ENCODE peak calls at places on chromosomes 5 and 9, in nine cellular contexts. Z is naive thymus-derived CD4-positive, alpha-beta T cell; M is right cardiac atrium; G is aorta; L is CD4-positive, CD25-positive, alpha-beta regulatory T cell; J is adrenal gland; D is right atrium auricular region; F is esophagus squamous epithelium; R is left lung. O is an unnamed sample. For H3K4me1, H3K27me3 and H3K9me3, the result is how much of the 10 kb centered on the place peaks cover.

GRCh38 chr5:120092649-120093048 is 371.5 kb upstream of the PRR16 start:
- DNase-seq in Z (no peak), G (no peak), F (no peak), D (no peak), L (no peak), M (no peak), J (no peak), R (no peak), O (no peak)

GRCh38 chr5:81717221-81717620 is 33.7 kb downstream of the SSBP2 start:
- DNase-seq in L (no peak), Z (no peak), J (no peak), M (no peak), D (no peak), R (no peak), F (no peak), G (no peak), O (no peak)

GRCh38 chr5:179008667-179009066 is 13.5 kb upstream of the GRM6 start:
- DNase-seq in M (no peak), F (no peak), G (no peak), J (no peak), L (no peak), R (no peak), Z (no peak), D (no peak), O (no peak)

GRCh38 chr5:40823459-40823858 is 11.6 kb downstream of the RPL37 start:
- DNase-seq in D (no peak), G (no peak), L (no peak), M (no peak), R (no peak), F (no peak), J (no peak), Z (no peak), O (no peak)

GRCh38 chr9:87547665-87548064 is 50.0 kb downstream of the DAPK1 start:
- DNase-seq in D (no peak), M (no peak), J (no peak), G (no peak), F (no peak), L (no peak), Z (no peak), R (no peak), O (no peak)

GRCh38 chr9:133167096-133167695 is 3.5 kb upstream of the GBGT1 start:
- DNase-seq in F (no peak), J (no peak), L (no peak), M (no peak), R (no peak), G (peak), Z (no peak), D (no peak), O (no peak)

GRCh38 chr5:84494453-84494852 is 109.8 kb upstream of the EDIL3 start:
- DNase-seq in D (no peak), F (no peak), Z (no peak), M (no peak), L (no peak), J (no peak), R (no peak), G (no peak), O (no peak)

GRCh38 chr9:121972501-121972981 is 120.6 kb downstream of the TTLL11 start:
- DNase-seq in D (no peak), F (no peak), M (no peak), L (no peak), R (peak), J (peak), Z (no peak), G (peak), O (no peak)

GRCh38 chr5:55821731-55822512 is 29.2 kb upstream of the IL31RA start:
- DNase-seq in G (peak), Z (peak), F (no peak), J (peak), M (peak), D (no peak), R (peak), L (no peak), O (peak)

GRCh38 chr5:116577064-116577788 is 2.6 kb upstream of the SEMA6A start:
- DNase-seq in R (no peak), J (no peak), G (no peak), F (no peak), D (no peak), Z (no peak), L (no peak), M (no peak), O (no peak)

GRCh38 chr9:130143279-130143893 is 28.8 kb upstream of the NCS1 start:
- DNase-seq in G (no peak), M (no peak), F (no peak), Z (no peak), D (no peak), R (no peak), J (no peak), L (no peak), O (no peak)

GRCh38 chr5:160922311-160922710 is 70.3 kb upstream of the ATP10B start:
- DNase-seq in J (no peak), Z (no peak), M (no peak), R (no peak), D (no peak), L (no peak), F (no peak), G (no peak), O (no peak)

GRCh38 chr5:119873611-119874010 is 244.3 kb downstream of the FAM170A start:
- DNase-seq in Z (no peak), L (no peak), G (no peak), D (no peak), R (no peak), M (no peak), F (no peak), J (no peak), O (no peak)

GRCh38 chr9:105302728-105303127 is 58.3 kb downstream of the SLC44A1 start:
- DNase-seq in F (no peak), D (no peak), G (no peak), Z (no peak), L (no peak), M (no peak), J (no peak), R (no peak), O (no peak)

GRCh38 chr9:88757406-88758010 is 222.5 kb downstream of the NXNL2 start:
- DNase-seq in J (no peak), L (no peak), Z (no peak), D (no peak), R (no peak), G (no peak), M (no peak), F (no peak), O (no peak)

GRCh38 chr9:88980732-88981336 is 10.4 kb upstream of the S1PR3 start:
- DNase-seq in Z (no peak), L (no peak), J (no peak), M (no peak), R (no peak), F (no peak), G (no peak), D (no peak), O (no peak)

GRCh38 chr5:149611327-149611726 is 30.0 kb downstream of the ARHGEF37 start:
- DNase-seq in Z (no peak), G (no peak), J (no peak), M (no peak), D (no peak), F (no peak), L (no peak), R (no peak), O (peak)

GRCh38 chr5:134503937-134504437 is 21.5 kb upstream of the JADE2 start:
- DNase-seq in L (no peak), J (no peak), D (no peak), R (no peak), F (no peak), Z (no peak), G (peak), M (no peak), O (no peak)

GRCh38 chr5:94850960-94851359 is 232.5 kb downstream of the SLF1 start:
- DNase-seq in R (no peak), M (no peak), G (no peak), L (no peak), J (no peak), F (no peak), D (no peak), Z (no peak), O (no peak)

GRCh38 chr5:19928556-19929421 is 59.2 kb downstream of the CDH18 start:
- DNase-seq in L (no peak), R (no peak), Z (no peak), G (no peak), D (no peak), F (no peak), M (no peak), J (peak), O (no peak)

GRCh38 chr5:139787568-139788293 is 7.9 kb upstream of the PSD2 start:
- DNase-seq in F (no peak), M (peak), L (peak), R (peak), Z (peak), J (peak), G (peak), D (peak), O (peak)

GRCh38 chr9:20634895-20635294 is 12.6 kb upstream of the MLLT3 start:
- DNase-seq in D (no peak), L (no peak), R (no peak), G (no peak), M (no peak), Z (no peak), J (no peak), F (no peak), O (no peak)

GRCh38 chr5:110342683-110343082 is 383.8 kb downstream of the TMEM232 start:
- DNase-seq in R (no peak), L (no peak), G (no peak), J (peak), D (no peak), Z (no peak), F (no peak), M (no peak), O (no peak)

GRCh38 chr9:4299006-4299795 is 667 bp downstream of the GLIS3 start:
- DNase-seq in D (no peak), J (peak), R (peak), Z (peak), M (peak), G (peak), L (peak), F (no peak), O (peak)

GRCh38 chr9:111957856-111958631 is 61.4 kb downstream of the UGCG start:
- DNase-seq in J (peak), Z (peak), L (peak), F (no peak), M (no peak), R (no peak), D (peak), G (no peak), O (no peak)

GRCh38 chr5:155275214-155275613 is 261.7 kb downstream of the KIF4B start:
- DNase-seq in J (no peak), F (no peak), R (no peak), D (no peak), M (no peak), L (no peak), G (no peak), Z (no peak), O (no peak)

GRCh38 chr5:76542887-76543690 is 80.1 kb downstream of the F2RL2 start:
- DNase-seq in G (no peak), R (no peak), J (peak), M (no peak), F (no peak), Z (peak), L (peak), D (no peak), O (peak)

GRCh38 chr5:27962201-27962600 is 923.8 kb upstream of the CDH9 start:
- DNase-seq in R (no peak), F (no peak), D (no peak), M (no peak), L (no peak), Z (no peak), G (no peak), J (no peak), O (peak)

GRCh38 chr5:139565411-139566305 is 4.5 kb downstream of the UBE2D2 start:
- DNase-seq in L (peak), Z (peak), F (no peak), D (no peak), R (no peak), J (peak), M (no peak), G (no peak), O (peak)

GRCh38 chr5:52269853-52270252 is 517.9 kb upstream of the ITGA1 start:
- DNase-seq in L (no peak), J (no peak), G (no peak), R (no peak), M (no peak), Z (no peak), F (no peak), D (no peak), O (no peak)

GRCh38 chr5:131496400-131496713 is 138.7 kb downstream of the RAPGEF6 start:
- DNase-seq in F (no peak), G (no peak), D (no peak), R (no peak), M (no peak), Z (no peak), J (no peak), L (no peak), O (no peak)

GRCh38 chr5:113276001-113276400 is 158.8 kb downstream of the TSSK1B start:
- DNase-seq in Z (no peak), J (no peak), R (no peak), L (no peak), M (no peak), F (no peak), G (no peak), D (no peak), O (no peak)
- H3K4me1 ChIP-seq in Z (under half), J (under half), R (under half), L (under half), M (under half), F (under half), G (under half), D (half or more), O (under half)

DNA sequence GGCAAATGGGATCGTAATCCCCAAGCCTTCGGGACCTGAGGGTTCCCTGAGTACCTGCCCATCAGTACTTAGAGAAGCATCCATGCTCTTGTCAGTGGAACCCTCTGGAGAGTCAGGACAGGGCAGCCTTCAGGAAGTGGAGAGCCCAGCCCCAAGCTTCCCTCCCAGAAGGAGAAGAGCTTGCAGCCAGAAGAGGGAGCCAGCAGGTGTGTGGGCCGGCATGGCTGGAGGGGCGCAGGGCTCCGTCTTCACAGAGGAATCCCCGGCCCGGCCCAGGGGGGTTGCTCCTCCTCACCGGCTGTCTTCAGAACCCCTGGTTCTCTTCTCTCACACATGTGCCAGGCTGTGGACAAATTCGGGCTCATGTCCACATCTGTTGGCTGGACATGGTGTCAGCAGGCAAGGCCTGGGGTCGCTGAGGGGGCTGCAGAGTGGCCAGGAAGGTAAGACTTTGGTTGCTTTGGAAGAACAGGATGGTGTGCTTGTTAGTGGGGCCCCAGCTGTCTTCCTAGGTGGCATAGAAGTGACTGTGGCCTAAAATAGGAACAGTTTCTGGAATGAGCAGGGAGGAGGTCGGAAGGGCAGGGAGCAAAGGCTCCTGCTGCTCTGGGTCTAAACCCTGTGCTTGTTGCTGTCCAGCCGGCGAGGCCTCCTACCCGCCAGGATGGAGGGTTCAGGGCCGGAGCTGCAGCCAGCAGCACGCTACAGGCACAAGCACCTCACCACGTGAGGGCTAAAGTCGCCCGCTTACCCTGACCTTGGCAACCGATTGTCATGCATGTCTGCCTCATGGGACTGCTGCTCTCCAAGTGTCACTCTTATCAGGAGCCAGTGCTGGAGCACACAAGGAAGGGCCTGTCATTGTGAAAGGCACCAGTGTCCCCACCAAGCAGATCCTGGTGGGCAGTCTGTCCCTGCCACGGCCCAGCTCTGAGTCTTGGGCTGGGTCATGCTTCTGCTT is 58.7 kb upstream of the RXRA start:
- DNase-seq in Z (no peak), M (peak), L (no peak), G (no peak), J (peak), D (no peak), R (peak), F (no peak), O (peak)
- H3K27me3 ChIP-seq in Z (under half), M (under half), L (under half), G (under half), J (under half), D (under half), R (under half), F (under half), O (under half)

DNA sequence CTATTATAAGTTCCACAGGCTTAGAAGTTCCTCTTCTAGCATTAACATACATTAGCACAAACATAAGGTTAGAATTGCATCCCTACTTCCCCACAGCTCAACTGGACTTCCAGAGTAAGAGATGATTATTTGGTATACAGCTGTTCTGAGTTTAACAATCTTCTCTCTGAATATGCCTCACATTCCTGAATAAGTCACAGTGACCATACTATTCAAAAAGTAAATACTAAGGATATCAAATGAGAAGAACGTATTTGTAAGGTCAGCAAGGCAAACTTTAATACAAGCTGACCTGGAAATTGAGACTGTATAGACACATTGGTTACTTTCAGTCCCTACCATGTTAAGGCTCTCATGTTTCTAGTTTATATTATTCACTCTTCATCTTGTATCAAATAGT is 21.3 kb downstream of the NR6A1 start:
- DNase-seq in F (no peak), G (no peak), R (no peak), D (no peak), M (no peak), Z (no peak), J (no peak), L (no peak), O (no peak)
- H3K9me3 ChIP-seq in F (under half), G (under half), R (under half), D (under half), M (under half), Z (under half), J (under half), L (under half), O (under half)

DNA sequence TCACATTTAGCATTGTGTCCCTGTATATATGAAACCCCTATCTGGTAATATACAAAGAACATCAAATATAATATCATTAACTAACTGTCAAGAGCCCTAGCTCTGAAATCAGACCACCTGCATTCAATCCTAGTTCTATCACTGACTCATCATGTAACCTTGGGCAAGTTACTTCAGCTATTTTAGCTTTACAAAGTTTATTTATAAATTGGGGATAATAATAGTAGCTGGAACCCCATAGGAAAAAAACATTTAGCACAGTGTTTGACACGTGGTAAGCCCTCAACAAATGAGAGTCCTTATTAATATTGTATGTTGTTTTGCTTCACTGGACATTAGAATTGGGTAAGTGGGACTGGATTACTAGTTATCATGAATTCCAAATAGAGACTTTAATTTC is 157.5 kb downstream of the EBF1 start:
- DNase-seq in D (no peak), M (no peak), F (no peak), Z (no peak), R (no peak), J (no peak), L (no peak), G (no peak), O (no peak)
- H3K4me1 ChIP-seq in D (under half), M (under half), F (under half), Z (under half), R (under half), J (under half), L (under half), G (under half), O (under half)

O was measured in cardiac muscle cell.